ENCODE peak calls at places on chromosomes 7 and 10, in five cellular contexts. R is NCI-H2081, B is NCI-H82, L is T-helper 17 cell, Q is lower leg skin. G is an unnamed sample.

GRCh38 chr7:101164071-101164840 is 1.1 kb downstream of the VGF start:
- DNase-seq in R (no peak), B (peak), L (no peak), Q (no peak), G (peak)

GRCh38 chr10:101686133-101686925 is 8.6 kb downstream of the FBXW4 start:
- DNase-seq in R (no peak), B (no peak), L (no peak), Q (no peak), G (peak)

GRCh38 chr7:135659159-135659837 is 3.0 kb upstream of the STMP1 start:
- DNase-seq in R (peak), B (no peak), L (no peak), Q (no peak), G (no peak)

GRCh38 chr10:23194471-23194965 is 2.4 kb downstream of the PTF1A start:
- DNase-seq in R (no peak), B (no peak), L (no peak), Q (no peak), G (no peak)

GRCh38 chr10:88879754-88880286 is at the start of gene STAMBPL1:
- DNase-seq in R (peak), B (peak), L (peak), Q (peak), G (no peak)

GRCh38 chr7:30032310-30033125 is 4.3 kb downstream of the PLEKHA8 start:
- DNase-seq in R (no peak), B (no peak), L (no peak), Q (no peak), G (peak)

GRCh38 chr10:23512355-23513058 is 73.6 kb downstream of the OTUD1 start:
- DNase-seq in R (no peak), B (no peak), L (no peak), Q (no peak), G (peak)

GRCh38 chr10:31928531-31929259 is at the start of gene ARHGAP12:
- DNase-seq in R (peak), B (peak), L (peak), Q (peak), G (peak)

G was measured in EH.